ENCODE peak calls at places on chromosomes 2 and 18, in six cellular contexts. One of them, this sample, is unnamed.

GRCh38 chr2:64644240-64645013 is 9.3 kb downstream of the SERTAD2 start:
- DNase-seq in AG04450: no peak
- DNase-seq in mammary epithelial cell: peak; percentile 73
- DNase-seq in neural crest cell: peak; percentile 59
- DNase-seq in bronchial epithelial cell: peak; percentile 68
- DNase-seq in cardiac septum: peak; percentile 91
- DNase-seq in this sample: no peak

GRCh38 chr2:204533629-204534370 is 11.5 kb upstream of the PARD3B start:
- DNase-seq in AG04450: no peak
- DNase-seq in mammary epithelial cell: peak; percentile 73
- DNase-seq in neural crest cell: no peak
- DNase-seq in bronchial epithelial cell: peak; percentile 89
- DNase-seq in cardiac septum: no peak
- DNase-seq in this sample: peak; percentile 19

GRCh38 chr2:168961450-168962229 is 60.5 kb downstream of the G6PC2 start:
- DNase-seq in AG04450: peak; percentile 46
- DNase-seq in mammary epithelial cell: peak; percentile 72
- DNase-seq in neural crest cell: peak; percentile 49
- DNase-seq in bronchial epithelial cell: peak; percentile 84
- DNase-seq in cardiac septum: no peak
- DNase-seq in this sample: peak; percentile 51

GRCh38 chr2:201298462-201298861 is 38.1 kb downstream of the CASP8 start:
- DNase-seq in AG04450: no peak
- DNase-seq in mammary epithelial cell: peak; percentile 27
- DNase-seq in neural crest cell: no peak
- DNase-seq in bronchial epithelial cell: peak; percentile 67
- DNase-seq in cardiac septum: no peak
- DNase-seq in this sample: peak; percentile 12

GRCh38 chr2:142872900-142873724 is 4.4 kb upstream of the KYNU start:
- DNase-seq in AG04450: peak; percentile 79
- DNase-seq in mammary epithelial cell: peak; percentile 95
- DNase-seq in neural crest cell: no peak
- DNase-seq in bronchial epithelial cell: peak; percentile 98
- DNase-seq in cardiac septum: no peak
- DNase-seq in this sample: peak; percentile 20

GRCh38 chr2:18971628-18972027 is 382.3 kb upstream of the NT5C1B start:
- DNase-seq in AG04450: no peak
- DNase-seq in mammary epithelial cell: peak; percentile 50
- DNase-seq in neural crest cell: no peak
- DNase-seq in bronchial epithelial cell: peak; percentile 73
- DNase-seq in cardiac septum: no peak
- DNase-seq in this sample: no peak

GRCh38 chr2:65397122-65397521 is 35.3 kb downstream of the SPRED2 start:
- DNase-seq in AG04450: no peak
- DNase-seq in mammary epithelial cell: no peak
- DNase-seq in neural crest cell: no peak
- DNase-seq in bronchial epithelial cell: no peak
- DNase-seq in cardiac septum: no peak
- DNase-seq in this sample: no peak

GRCh38 chr2:65256088-65256487 is 28.5 kb downstream of the ACTR2 start:
- DNase-seq in AG04450: no peak
- DNase-seq in mammary epithelial cell: no peak
- DNase-seq in neural crest cell: no peak
- DNase-seq in bronchial epithelial cell: no peak
- DNase-seq in cardiac septum: no peak
- DNase-seq in this sample: no peak

GRCh38 chr2:186399082-186399644 is 86.9 kb upstream of the ZC3H15 start:
- DNase-seq in AG04450: no peak
- DNase-seq in mammary epithelial cell: no peak
- DNase-seq in neural crest cell: no peak
- DNase-seq in bronchial epithelial cell: no peak
- DNase-seq in cardiac septum: no peak
- DNase-seq in this sample: no peak

GRCh38 chr18:6058941-6059340 is 163.6 kb upstream of the TMEM200C start:
- DNase-seq in AG04450: peak; percentile 11
- DNase-seq in mammary epithelial cell: no peak
- DNase-seq in neural crest cell: peak; percentile 6
- DNase-seq in bronchial epithelial cell: peak; percentile 1
- DNase-seq in cardiac septum: no peak
- DNase-seq in this sample: no peak

GRCh38 chr2:28101123-28101522 is 210.6 kb downstream of the BABAM2 start:
- DNase-seq in AG04450: no peak
- DNase-seq in mammary epithelial cell: peak; percentile 74
- DNase-seq in neural crest cell: no peak
- DNase-seq in bronchial epithelial cell: peak; percentile 93
- DNase-seq in cardiac septum: no peak
- DNase-seq in this sample: peak; percentile 20

GRCh38 chr18:74050807-74051206 is 96.8 kb downstream of the FBXO15 start:
- DNase-seq in AG04450: no peak
- DNase-seq in mammary epithelial cell: no peak
- DNase-seq in neural crest cell: no peak
- DNase-seq in bronchial epithelial cell: no peak
- DNase-seq in cardiac septum: no peak
- DNase-seq in this sample: no peak

GRCh38 chr2:23533014-23533730 is 148.2 kb downstream of the KLHL29 start:
- DNase-seq in AG04450: no peak
- DNase-seq in mammary epithelial cell: no peak
- DNase-seq in neural crest cell: no peak
- DNase-seq in bronchial epithelial cell: no peak
- DNase-seq in cardiac septum: no peak
- DNase-seq in this sample: no peak

GRCh38 chr2:111117666-111118454 is 2.9 kb upstream of the BCL2L11 start:
- DNase-seq in AG04450: peak; percentile 23
- DNase-seq in mammary epithelial cell: peak; percentile 29
- DNase-seq in neural crest cell: no peak
- DNase-seq in bronchial epithelial cell: peak; percentile 77
- DNase-seq in cardiac septum: no peak
- DNase-seq in this sample: no peak